ENCODE peak calls at places on chromosomes 4 and X, in five cellular contexts. X is IMR-90, M is A549, T is HCT116, Z is K562. B is an unnamed sample. For H3K4me1, the result is how much of the 10 kb centered on the place peaks cover.

GRCh38 chr4:92182736-92183407 is 120.9 kb upstream of the GRID2 start:
- DNase-seq in Z (no peak), M (no peak), T (no peak), X (no peak), B (no peak)

GRCh38 chr4:87399148-87399547 is 8.2 kb upstream of the HSD17B11 start:
- DNase-seq in Z (no peak), M (no peak), T (no peak), X (no peak), B (no peak)

GRCh38 chr4:113846433-113846832 is 84.9 kb upstream of the CAMK2D start:
- DNase-seq in M (no peak), T (no peak), X (no peak), Z (no peak), B (no peak)

GRCh38 chrX:22278375-22278774 is 5.7 kb downstream of the CBLL2 start:
- DNase-seq in X (no peak), M (peak), T (no peak), Z (no peak), B (no peak)

GRCh38 chrX:139692506-139692849 is 15.5 kb downstream of the MCF2 start:
- DNase-seq in X (no peak), T (no peak), Z (no peak), M (no peak), B (no peak)

GRCh38 chr4:11232004-11232403 is 196.7 kb downstream of the HS3ST1 start:
- DNase-seq in T (no peak), M (no peak), Z (no peak), X (no peak), B (no peak)

GRCh38 chrX:14409341-14409740 is 120.0 kb upstream of the GLRA2 start:
- DNase-seq in X (no peak), T (no peak), Z (no peak), M (peak), B (no peak)

GRCh38 chr4:163542275-163542674 is 47.8 kb downstream of the TMA16 start:
- DNase-seq in Z (no peak), X (peak), M (no peak), T (no peak), B (no peak)

GRCh38 chr4:95268819-95269565 is 279.8 kb downstream of the UNC5C start:
- DNase-seq in X (peak), T (no peak), Z (no peak), M (no peak), B (no peak)

GRCh38 chrX:126799059-126799458 is 20.5 kb upstream of the PRR32 start:
- DNase-seq in M (no peak), X (no peak), T (no peak), Z (no peak), B (no peak)

GRCh38 chr4:21806991-21807390 is 141.6 kb downstream of the KCNIP4 start:
- DNase-seq in T (no peak), Z (no peak), X (no peak), M (no peak), B (no peak)

GRCh38 chr4:145484240-145484846 is 2.7 kb downstream of the SMAD1 start:
- DNase-seq in T (no peak), X (no peak), Z (no peak), M (no peak), B (no peak)

GRCh38 chrX:72111011-72111708 is 20.6 kb downstream of the RTL5 start:
- DNase-seq in Z (no peak), M (no peak), T (no peak), X (no peak), B (no peak)

GRCh38 chr4:82825425-82825824 is 26.8 kb upstream of the SCD5 start:
- DNase-seq in T (no peak), M (no peak), X (no peak), Z (no peak), B (no peak)

GRCh38 chr4:79147251-79147650 is 178.6 kb downstream of the NAA11 start:
- DNase-seq in T (no peak), M (no peak), Z (no peak), X (no peak), B (no peak)

GRCh38 chrX:9476810-9477575 is 12.1 kb downstream of the TBL1X start:
- DNase-seq in X (no peak), T (no peak), Z (no peak), M (no peak), B (no peak)

GRCh38 chr4:68951078-68951805 is at the start of gene UGT2A3:
- DNase-seq in Z (no peak), M (peak), T (no peak), X (no peak), B (peak)

GRCh38 chr4:73984736-73985527 is 3.1 kb downstream of the PPBP start:
- DNase-seq in X (peak), M (no peak), Z (no peak), T (no peak), B (no peak)

GRCh38 chrX:102832661-102833060 is 104.4 kb upstream of the RAB40AL start:
- DNase-seq in T (no peak), M (peak), X (peak), Z (peak), B (no peak)

GRCh38 chr4:184506527-184507121 is 32.3 kb upstream of the IRF2 start:
- DNase-seq in X (no peak), Z (no peak), T (no peak), M (peak), B (peak)

GRCh38 chr4:28481565-28481964 is 1620.9 kb downstream of the STIM2 start:
- DNase-seq in M (no peak), Z (no peak), T (no peak), X (no peak), B (no peak)

DNA sequence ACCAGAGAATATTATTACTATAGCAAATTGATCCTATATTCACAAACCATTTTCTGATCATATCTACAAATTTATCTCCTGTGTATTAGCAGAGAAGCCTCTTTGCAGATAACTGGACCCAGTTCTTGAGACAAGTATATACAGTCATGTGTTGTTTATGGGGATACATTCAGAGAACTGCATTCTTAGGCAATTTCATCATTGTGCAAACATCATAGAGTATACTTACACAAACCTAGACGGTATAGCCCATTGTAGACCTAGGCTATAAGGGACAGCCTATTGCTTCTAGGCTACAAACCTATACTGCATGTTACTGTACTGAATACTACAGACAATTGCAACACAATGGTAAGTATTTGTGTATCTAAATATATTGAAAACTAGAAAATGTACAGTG is 152.5 kb upstream of the SPANXN4 start:
- DNase-seq in Z (no peak), X (no peak), M (no peak), T (no peak), B (no peak)
- TF ChIP-seq CEBPB in Z (no peak), X (no peak), M (no peak), T (no peak), B (no peak)

GRCh38 chr4:2808001-2808400 is 15.1 kb downstream of the SH3BP2 start:
- DNase-seq in T (no peak), M (no peak), Z (no peak), X (no peak), B (no peak)

GRCh38 chr4:2805712-2806391 is 13.0 kb downstream of the SH3BP2 start:
- DNase-seq in X (no peak), M (no peak), T (no peak), Z (no peak), B (no peak)

GRCh38 chr4:2804973-2805501 is 12.2 kb downstream of the SH3BP2 start:
- DNase-seq in X (no peak), T (no peak), M (no peak), Z (no peak), B (no peak)

GRCh38 chr4:2807571-2807970 is 14.7 kb downstream of the SH3BP2 start:
- DNase-seq in M (no peak), X (no peak), Z (no peak), T (no peak), B (no peak)

DNA sequence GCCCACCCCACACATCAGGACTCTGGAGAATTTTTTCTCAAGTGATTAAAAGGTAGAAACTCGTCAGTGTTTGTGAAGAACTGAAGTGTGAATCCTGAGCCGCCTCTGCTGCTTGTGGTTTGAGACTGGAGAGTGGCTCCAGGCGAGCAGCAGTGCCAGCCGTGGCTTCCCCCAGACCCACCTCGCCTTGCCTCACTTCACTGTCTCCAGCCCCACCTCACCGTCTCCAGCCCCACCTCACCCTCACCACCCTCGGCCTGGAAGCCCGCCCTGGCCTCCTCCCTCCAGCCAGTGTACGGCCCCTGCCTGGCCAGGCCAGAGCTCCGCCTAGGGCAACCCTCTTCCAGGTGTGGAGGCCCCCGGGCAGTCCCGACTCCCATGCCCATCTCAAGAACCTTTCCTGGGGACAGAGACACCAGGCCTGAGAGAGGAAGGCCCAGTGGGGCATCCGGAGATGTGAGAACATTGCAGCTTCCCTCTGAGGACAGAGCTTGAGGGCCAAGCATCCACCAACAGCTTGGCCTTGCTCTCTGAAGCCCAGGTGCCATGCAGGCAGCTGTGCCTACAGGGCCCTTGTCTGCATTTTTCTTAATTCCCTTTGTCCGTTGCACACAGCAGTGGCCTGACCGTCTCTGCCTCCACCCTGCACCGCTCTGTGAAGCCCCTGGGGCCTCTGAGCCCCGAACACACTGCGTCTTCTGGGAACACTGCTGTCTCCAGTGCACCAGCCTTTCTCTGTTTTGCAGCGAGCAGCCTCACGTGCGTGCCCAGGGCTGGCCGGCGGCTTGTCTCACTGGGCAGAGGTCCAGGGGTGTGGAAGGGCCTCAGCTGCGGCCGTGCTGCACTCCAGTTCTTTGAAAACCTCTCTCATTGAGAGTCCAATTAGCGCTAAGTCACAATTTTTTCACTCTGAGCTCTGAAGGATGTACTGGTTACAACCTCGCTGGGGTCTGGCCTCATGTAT is 13.8 kb downstream of the SH3BP2 start:
- DNase-seq in X (peak), M (no peak), Z (no peak), T (no peak), B (no peak)
- H3K4me1 ChIP-seq in X (under half), M (under half), Z (half or more), T (under half), B (under half)

DNA sequence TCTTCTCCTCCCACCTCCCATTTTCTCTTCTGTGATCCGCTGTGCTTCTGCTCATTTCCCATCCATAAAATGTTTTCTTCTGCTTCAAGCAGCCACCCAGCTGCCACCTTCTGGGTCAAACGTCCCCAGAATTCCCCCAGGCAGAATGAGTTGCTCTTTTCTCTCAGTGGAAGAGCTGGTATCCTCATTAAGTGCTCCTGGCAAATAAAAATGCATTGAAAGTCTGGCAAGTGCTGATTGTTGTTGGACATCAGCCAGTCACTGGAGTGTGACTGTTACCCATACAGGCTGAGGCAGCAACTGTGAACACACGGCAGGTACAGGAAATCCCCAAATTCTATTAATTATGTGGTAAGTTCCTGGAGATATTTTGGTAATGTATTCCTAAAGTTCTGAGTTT is 52.6 kb downstream of the LIMCH1 start:
- DNase-seq in M (no peak), T (no peak), Z (no peak), X (no peak), B (no peak)
- TF ChIP-seq CEBPB in M (no peak), T (no peak), Z (no peak), X (no peak), B (no peak)

DNA sequence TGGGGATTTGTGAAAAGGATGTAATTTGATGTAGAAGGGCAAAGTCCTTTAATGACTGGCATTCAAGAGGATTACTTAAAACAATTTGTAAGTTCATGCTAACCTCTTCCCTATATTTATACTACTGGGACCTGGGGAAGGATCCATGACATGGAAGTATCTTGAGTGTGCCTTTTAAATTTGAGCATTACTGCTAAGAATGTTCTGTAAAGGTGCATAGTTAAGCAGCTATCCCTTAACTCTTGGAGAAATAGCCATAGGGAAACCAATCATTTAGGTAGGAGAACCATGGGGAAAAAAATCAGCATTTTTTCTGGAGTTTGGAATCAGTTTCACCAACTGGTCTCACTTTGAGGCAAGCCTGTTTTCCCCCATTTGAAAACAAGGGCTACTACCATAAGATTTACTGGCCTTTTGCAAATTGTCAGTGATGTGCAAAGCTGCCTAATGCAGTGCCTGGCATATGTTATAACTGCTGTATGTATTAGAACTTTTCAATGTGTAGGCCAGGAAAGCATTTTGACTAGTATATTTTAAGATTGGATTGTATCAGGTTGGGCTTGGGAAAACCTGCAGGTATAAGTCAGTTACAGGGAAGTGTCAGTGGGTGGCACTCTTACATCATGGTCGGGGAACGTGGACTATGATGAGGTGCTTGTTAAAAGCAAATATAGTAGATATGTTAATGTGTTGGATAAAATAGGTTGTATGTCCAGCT is 72.1 kb downstream of the PRSS12 start:
- DNase-seq in Z (peak), M (peak), X (peak), T (peak), B (peak)
- H3K4me1 ChIP-seq in Z (under half), M (under half), X (under half), T (under half), B (under half)

DNA sequence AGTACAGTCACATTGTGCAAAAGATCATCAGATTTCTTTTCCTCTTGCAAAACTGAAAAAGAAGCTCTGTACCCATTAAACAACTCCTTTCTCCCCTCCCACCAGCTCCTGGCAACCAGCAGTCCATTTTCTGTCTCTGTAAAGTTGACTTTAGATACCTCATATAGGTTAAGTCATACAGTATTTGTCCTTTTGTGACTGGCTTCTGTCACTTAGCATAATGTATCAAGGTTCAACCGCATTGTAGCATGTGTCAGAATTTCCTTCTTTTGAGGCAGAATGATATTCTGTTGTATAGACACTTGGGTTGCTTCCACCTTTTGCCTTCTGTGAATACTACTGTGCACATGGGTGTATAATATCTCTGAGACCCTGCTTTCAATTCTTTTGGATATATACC is 121.8 kb downstream of the SH3KBP1 start:
- DNase-seq in M (no peak), Z (no peak), T (no peak), X (no peak), B (no peak)
- TF ChIP-seq CEBPB in M (no peak), Z (no peak), T (no peak), X (no peak), B (no peak)

GRCh38 chr4:153522800-153523089 is 56.6 kb downstream of the TMEM131L start:
- DNase-seq in T (no peak), Z (no peak), M (no peak), X (no peak), B (peak)

GRCh38 chr4:153520871-153521329 is 54.7 kb downstream of the TMEM131L start:
- DNase-seq in X (no peak), T (no peak), M (no peak), Z (peak), B (peak)

GRCh38 chr4:153523171-153523757 is 57.1 kb downstream of the TMEM131L start:
- DNase-seq in Z (no peak), M (no peak), X (no peak), T (no peak), B (no peak)

GRCh38 chr4:153521467-153521866 is 55.3 kb downstream of the TMEM131L start:
- DNase-seq in Z (no peak), M (no peak), T (no peak), X (no peak), B (peak)

DNA sequence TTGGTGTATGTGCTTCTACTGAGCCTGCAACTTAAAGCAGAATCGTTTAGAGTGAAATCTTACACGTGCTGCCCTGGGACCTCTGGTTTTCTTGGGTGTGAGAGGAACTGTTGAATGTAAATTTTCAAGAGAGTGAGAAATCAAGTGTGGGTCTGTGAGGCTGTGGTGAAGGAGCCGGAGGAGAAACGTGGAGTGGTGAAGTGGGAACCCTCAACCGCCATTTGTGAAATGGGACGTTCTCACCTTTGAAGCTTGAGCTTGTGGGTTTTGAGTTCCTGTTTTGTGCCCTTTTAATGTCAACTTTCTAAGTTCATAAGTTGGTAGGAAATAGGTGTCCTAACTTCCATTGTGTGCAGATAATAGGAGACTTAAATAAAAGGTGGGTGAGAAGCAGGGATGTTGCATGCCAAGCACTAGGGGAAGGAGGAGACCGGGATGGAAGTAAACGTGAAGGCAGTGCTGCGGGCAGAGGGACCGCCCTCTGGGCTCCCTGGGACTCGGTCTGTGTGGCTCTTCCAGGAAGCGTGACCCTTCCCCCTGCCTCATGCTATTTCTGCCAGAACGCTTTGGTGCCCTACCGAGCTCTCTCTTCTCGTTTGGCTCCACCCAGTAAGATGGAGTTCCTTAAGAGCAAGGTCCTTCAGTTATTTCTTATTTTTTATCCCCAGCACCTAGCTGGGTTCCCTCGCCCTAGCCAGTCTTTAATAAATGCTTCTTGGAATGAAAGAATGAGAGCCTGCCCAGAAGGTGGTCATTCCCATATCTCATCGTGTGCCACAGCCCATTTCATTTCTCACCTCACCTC is 56.0 kb downstream of the TMEM131L start:
- DNase-seq in Z (no peak), M (no peak), T (no peak), X (no peak), B (peak)
- H3K4me1 ChIP-seq in Z (under half), M (under half), T (under half), X (under half), B (half or more)

DNA sequence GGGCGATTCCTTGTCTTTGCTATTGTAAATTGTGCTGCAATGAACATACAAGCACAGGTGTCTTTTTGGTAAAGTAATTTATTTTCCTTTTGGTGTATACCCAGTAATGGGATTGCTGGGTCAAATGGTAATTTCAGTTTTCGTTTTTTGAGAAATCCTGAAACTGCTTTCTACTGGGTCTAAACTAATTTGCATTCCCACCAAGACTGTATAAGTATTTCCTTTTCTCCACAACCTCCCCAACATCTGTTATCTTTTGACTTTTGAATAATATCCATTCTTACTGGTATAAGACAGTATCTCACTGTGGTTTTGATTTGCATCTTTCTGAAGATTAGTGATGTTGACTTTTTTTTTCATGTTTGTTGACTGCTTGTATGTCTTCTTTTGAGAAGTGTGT is 2506.0 kb downstream of the PCDH7 start:
- DNase-seq in M (no peak), Z (no peak), X (no peak), T (no peak), B (peak)
- TF ChIP-seq CEBPB in M (no peak), Z (no peak), X (no peak), T (no peak), B (no peak)

B was measured in GM12878.